ENCODE peak calls at places on chromosomes 2 and 18, in six cellular contexts. Y is effector memory CD4-positive, alpha-beta T cell; G is CD4-positive, alpha-beta memory T cell; L is psoas muscle; M is thyroid gland; A is aorta. F is an unnamed sample.

GRCh38 chr2:62478093-62478580 is 27.9 kb downstream of the TMEM17 start:
- DNase-seq in M (peak; percentile 26), A (no peak), G (no peak), L (no peak), Y (no peak), F (peak; percentile 52)

GRCh38 chr18:57433492-57434176 is 1.5 kb upstream of the ONECUT2 start:
- DNase-seq in Y (no peak), G (no peak), M (no peak), A (no peak), L (no peak), F (no peak)

GRCh38 chr18:76398899-76399612 is 96.0 kb downstream of the ZNF516 start:
- DNase-seq in L (peak; percentile 82), M (peak; percentile 79), Y (peak; percentile 23), G (peak; percentile 54), A (peak; percentile 90), F (peak; percentile 87)

GRCh38 chr18:7065736-7066135 is 51.9 kb downstream of the LAMA1 start:
- DNase-seq in M (no peak), L (no peak), A (no peak), G (no peak), Y (no peak), F (no peak)

GRCh38 chr2:17879137-17879912 is 858 bp downstream of the KCNS3 start:
- DNase-seq in G (no peak), M (peak; percentile 65), L (peak; percentile 70), Y (no peak), A (peak; percentile 88), F (peak; percentile 77)

GRCh38 chr2:195613922-195614321 is 43.1 kb upstream of the SLC39A10 start:
- DNase-seq in G (no peak), L (no peak), M (no peak), A (no peak), Y (no peak), F (no peak)

GRCh38 chr18:79385326-79385725 is 10.4 kb upstream of the NFATC1 start:
- DNase-seq in G (no peak), A (no peak), M (no peak), Y (no peak), L (no peak), F (no peak)

GRCh38 chr2:88590998-88591613 is 36.2 kb downstream of the EIF2AK3 start:
- DNase-seq in M (peak; percentile 27), G (peak; percentile 58), Y (no peak), L (no peak), A (no peak), F (peak; percentile 26)

GRCh38 chr2:20998972-20999905 is 44.6 kb downstream of the APOB start:
- DNase-seq in L (no peak), A (no peak), G (no peak), Y (no peak), M (no peak), F (no peak)

GRCh38 chr2:198913394-198914152 is 544.2 kb downstream of the SATB2 start:
- DNase-seq in L (no peak), A (no peak), Y (no peak), G (no peak), M (no peak), F (no peak)

GRCh38 chr2:43040084-43040854 is 186.1 kb downstream of the ZFP36L2 start:
- DNase-seq in L (no peak), Y (no peak), G (no peak), M (no peak), A (peak; percentile 67), F (peak; percentile 55)

GRCh38 chr2:108905906-108906305 is 83.1 kb downstream of the EDAR start:
- DNase-seq in L (no peak), Y (no peak), A (peak; percentile 49), G (no peak), M (no peak), F (no peak)

GRCh38 chr18:61972389-61973264 is 79.8 kb upstream of the RNF152 start:
- DNase-seq in Y (no peak), L (no peak), G (no peak), A (no peak), M (no peak), F (no peak)

GRCh38 chr2:129929321-129930290 is 49.9 kb upstream of the RAB6C start:
- DNase-seq in Y (no peak), L (peak; percentile 56), M (no peak), G (no peak), A (no peak), F (no peak)

GRCh38 chr2:216389565-216389964 is 17.3 kb upstream of the MARCHF4 start:
- DNase-seq in G (no peak), A (no peak), Y (no peak), L (no peak), M (no peak), F (no peak)

GRCh38 chr2:46082531-46083485 is 214.4 kb upstream of the EPAS1 start:
- DNase-seq in A (no peak), G (no peak), M (no peak), L (peak; percentile 20), Y (no peak), F (no peak)

GRCh38 chr18:74905245-74905644 is 303.7 kb downstream of the PTGR3 start:
- DNase-seq in M (peak; percentile 87), A (no peak), Y (no peak), G (no peak), L (no peak), F (no peak)

GRCh38 chr2:46091004-46091403 is 206.2 kb upstream of the EPAS1 start:
- DNase-seq in A (no peak), M (peak; percentile 53), Y (no peak), L (no peak), G (no peak), F (no peak)

GRCh38 chr2:214542251-214542650 is 131.4 kb downstream of the VWC2L start:
- DNase-seq in G (no peak), M (no peak), A (no peak), L (no peak), Y (no peak), F (no peak)

GRCh38 chr2:151757861-151758260 is 23.6 kb upstream of the NEB start:
- DNase-seq in L (no peak), Y (no peak), G (no peak), A (no peak), M (no peak), F (no peak)

GRCh38 chr2:68828887-68829708 is 42.1 kb downstream of the BMP10 start:
- DNase-seq in G (peak; percentile 90), M (peak; percentile 99), Y (peak; percentile 70), L (peak; percentile 94), A (peak; percentile 99), F (peak; percentile 97)

GRCh38 chr2:237885931-237886701 is 26.7 kb downstream of the RAMP1 start:
- DNase-seq in A (peak; percentile 83), M (no peak), G (no peak), Y (no peak), L (peak; percentile 46), F (peak; percentile 60)

GRCh38 chr2:191481305-191482075 is 196.4 kb upstream of the NABP1 start:
- DNase-seq in A (no peak), Y (no peak), G (no peak), L (no peak), M (no peak), F (no peak)

GRCh38 chr2:39488450-39488849 is 51.4 kb upstream of the MAP4K3 start:
- DNase-seq in A (no peak), L (no peak), Y (no peak), G (no peak), M (no peak), F (no peak)

GRCh38 chr18:44708451-44709083 is 27.9 kb downstream of the SETBP1 start:
- DNase-seq in A (no peak), G (no peak), L (no peak), M (no peak), Y (no peak), F (peak; percentile 60)

GRCh38 chr2:86809481-86810121 is 18.9 kb upstream of the CD8A start:
- DNase-seq in L (no peak), A (no peak), Y (no peak), G (no peak), M (no peak), F (no peak)

GRCh38 chr2:165563468-165564225 is 94.1 kb downstream of the CSRNP3 start:
- DNase-seq in A (no peak), L (no peak), M (no peak), G (no peak), Y (no peak), F (no peak)

GRCh38 chr2:229089806-229090205 is 181.3 kb downstream of the PID1 start:
- DNase-seq in Y (no peak), G (no peak), L (no peak), A (no peak), M (no peak), F (no peak)

GRCh38 chr2:121570665-121571055 is 40.0 kb downstream of the RNU4ATAC start:
- DNase-seq in A (no peak), G (no peak), L (no peak), Y (no peak), M (no peak), F (no peak)

DNA sequence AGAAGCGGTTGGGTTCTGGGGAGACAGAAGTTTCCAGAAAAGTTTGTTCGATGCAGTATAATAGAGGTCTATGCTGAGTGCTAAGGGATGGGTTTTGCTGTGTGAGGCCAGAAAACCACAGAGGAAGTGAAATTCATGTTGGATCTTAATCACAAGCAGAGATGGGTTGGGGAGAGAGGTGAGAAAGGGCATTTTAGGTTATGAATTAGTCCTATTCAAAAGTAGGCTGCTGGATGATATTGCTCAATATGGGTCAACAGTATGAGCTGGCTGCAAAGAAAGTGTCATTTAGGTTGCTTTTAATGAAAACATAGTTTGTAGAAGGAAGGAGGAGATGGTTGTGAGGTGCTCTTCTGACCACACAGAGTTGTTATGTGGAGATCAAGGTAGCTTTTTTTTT is 118.8 kb upstream of the LHCGR start:
- DNase-seq in G (no peak), A (no peak), Y (no peak), M (no peak), L (no peak), F (no peak)
- H3K4me1 ChIP-seq in G (no peaks in the 10 kb centered on the region), A (no peaks in the 10 kb centered on the region), Y (no peaks in the 10 kb centered on the region), M (no peaks in the 10 kb centered on the region), L (no peaks in the 10 kb centered on the region), F (no peaks in the 10 kb centered on the region)

DNA sequence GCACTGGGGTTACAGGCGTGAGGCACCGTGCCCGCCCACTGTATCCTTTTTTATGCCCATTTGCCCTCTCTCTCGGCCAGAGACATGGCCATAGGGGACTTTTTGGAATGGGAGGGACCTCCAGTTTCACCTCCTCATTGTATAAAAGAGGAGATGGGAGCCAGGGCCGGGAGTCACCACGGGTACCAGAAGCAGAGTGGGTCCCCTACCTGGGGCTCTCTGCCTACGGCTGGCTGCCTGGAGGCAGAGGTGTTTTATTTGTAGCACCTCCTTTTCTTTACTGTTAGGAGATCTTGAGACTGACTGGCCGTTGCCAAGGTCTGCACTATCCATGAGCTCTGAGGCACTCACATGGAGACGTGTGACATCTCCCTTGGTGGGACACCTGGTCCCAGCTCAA is 162.8 kb downstream of the LDLRAD4 start:
- DNase-seq in M (no peak), Y (no peak), G (no peak), L (no peak), A (no peak), F (no peak)
- H3K4me1 ChIP-seq in M (peaks cover 36% of the 10 kb centered on the region), Y (peaks cover 56% of the 10 kb centered on the region), G (peaks cover 75% of the 10 kb centered on the region), L (peaks cover 58% of the 10 kb centered on the region), A (no peaks in the 10 kb centered on the region), F (no peaks in the 10 kb centered on the region)

GRCh38 chr2:12316464-12316863 is 400.3 kb upstream of the TRIB2 start:
- DNase-seq in M (no peak), G (no peak), Y (no peak), A (no peak), L (no peak), F (no peak)
- H3K4me1 ChIP-seq in M (no peaks in the 10 kb centered on the region), G (no peaks in the 10 kb centered on the region), Y (no peaks in the 10 kb centered on the region), A (no peaks in the 10 kb centered on the region), L (no peaks in the 10 kb centered on the region), F (no peaks in the 10 kb centered on the region)

DNA sequence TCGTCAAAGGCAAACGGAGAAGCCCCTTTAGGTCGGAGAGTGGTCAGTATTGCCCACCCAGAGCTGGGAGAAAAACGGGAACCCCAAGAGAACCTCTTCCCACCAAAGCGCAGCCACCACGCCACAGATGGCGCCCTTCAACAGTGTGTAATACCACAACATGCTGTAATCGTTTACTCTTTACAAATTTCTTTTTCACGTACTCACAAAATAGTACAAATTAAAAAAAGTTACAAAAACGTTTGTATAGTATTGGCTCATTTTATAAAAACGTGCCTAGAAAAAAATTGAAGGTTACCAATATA is 811 bp upstream of the NFE2L2 start:
- DNase-seq in Y (no peak), M (no peak), A (no peak), L (no peak), G (peak; percentile 60), F (no peak)
- H3K4me1 ChIP-seq in Y (peaks cover 15% of the 10 kb centered on the region), M (peaks cover 37% of the 10 kb centered on the region), A (no peaks in the 10 kb centered on the region), L (peaks cover 32% of the 10 kb centered on the region), G (peaks cover 43% of the 10 kb centered on the region), F (peaks cover 20% of the 10 kb centered on the region)

F was measured in tibial artery.